ENCODE peak calls at places on chromosome 17, in four cellular contexts. O is lower lobe of right lung, G is fibroblast of lung, S is pancreas. Y is an unnamed sample.

GRCh38 chr17:32142857-32143524 is 689 bp downstream of the RHOT1 start:
- DNase-seq in G (peak; percentile 75), O (peak; percentile 90), S (peak; percentile 84), Y (peak; percentile 94)

GRCh38 chr17:30555942-30556341 is 78.7 kb downstream of the GOSR1 start:
- DNase-seq in O (peak; percentile 28), S (no peak), G (no peak), Y (no peak)

GRCh38 chr17:45745843-45746494 is 38.2 kb upstream of the CRHR1 start:
- DNase-seq in O (no peak), G (no peak), S (no peak), Y (no peak)

GRCh38 chr17:45311762-45312476 is 4.9 kb downstream of the MAP3K14 start:
- DNase-seq in S (peak; percentile 85), O (peak; percentile 81), G (no peak), Y (peak; percentile 82)

GRCh38 chr17:7705269-7706255 is 560 bp downstream of the EFNB3 start:
- DNase-seq in G (no peak), O (no peak), S (no peak), Y (no peak)

GRCh38 chr17:50184611-50185398 is 16.6 kb downstream of the COL1A1 start:
- DNase-seq in G (peak; percentile 65), O (peak; percentile 78), S (no peak), Y (peak; percentile 76)

GRCh38 chr17:13865650-13866049 is 203.7 kb upstream of the COX10 start:
- DNase-seq in O (no peak), S (no peak), G (no peak), Y (no peak)

GRCh38 chr17:61317779-61318178 is 81.9 kb upstream of the TBX2 start:
- DNase-seq in S (no peak), O (no peak), G (no peak), Y (no peak)

GRCh38 chr17:45276031-45276430 is 14.1 kb upstream of the SPATA32 start:
- DNase-seq in G (peak; percentile 90), S (no peak), O (no peak), Y (no peak)

GRCh38 chr17:40532520-40533253 is 31.3 kb upstream of the TNS4 start:
- DNase-seq in G (peak; percentile 45), S (no peak), O (no peak), Y (no peak)

GRCh38 chr17:19249681-19250080 is 12.5 kb downstream of the EPN2 start:
- DNase-seq in G (peak; percentile 25), O (no peak), S (no peak), Y (no peak)

GRCh38 chr17:29131814-29132682 is 48.1 kb downstream of the MYO18A start:
- DNase-seq in G (peak; percentile 91), O (no peak), S (no peak), Y (no peak)

GRCh38 chr17:67980456-67980855 is 15.8 kb downstream of the C17orf58 start:
- DNase-seq in S (no peak), O (no peak), G (no peak), Y (no peak)

GRCh38 chr17:36203335-36203734 is 6.8 kb upstream of the CCL3L1 start:
- DNase-seq in S (no peak), G (no peak), O (no peak), Y (no peak)

GRCh38 chr17:83107656-83108048 is 28.2 kb downstream of the METRNL start:
- DNase-seq in O (no peak), S (no peak), G (no peak), Y (no peak)

GRCh38 chr17:49822829-49823228 is 25.0 kb downstream of the TAC4 start:
- DNase-seq in G (peak; percentile 84), O (no peak), S (no peak), Y (no peak)

GRCh38 chr17:43530303-43531081 is 15.6 kb downstream of the ETV4 start:
- DNase-seq in G (peak; percentile 93), O (peak; percentile 70), S (peak; percentile 83), Y (peak; percentile 75)

GRCh38 chr17:4678448-4679026 is 25.4 kb downstream of the PELP1 start:
- DNase-seq in S (no peak), O (no peak), G (peak; percentile 66), Y (no peak)

GRCh38 chr17:17305282-17305801 is 2.2 kb downstream of the NT5M start:
- DNase-seq in O (no peak), S (no peak), G (no peak), Y (no peak)

GRCh38 chr17:28865946-28866752 is 11.3 kb downstream of the ERAL1 start:
- DNase-seq in G (no peak), O (no peak), S (no peak), Y (no peak)

GRCh38 chr17:44269118-44269794 is 1.3 kb upstream of the SLC4A1 start:
- DNase-seq in S (no peak), G (no peak), O (no peak), Y (no peak)

GRCh38 chr17:29138184-29138955 is 41.8 kb downstream of the MYO18A start:
- DNase-seq in O (no peak), S (no peak), G (no peak), Y (no peak)

GRCh38 chr17:60562421-60562820 is 36.4 kb upstream of the APPBP2 start:
- DNase-seq in O (no peak), G (no peak), S (no peak), Y (no peak)

GRCh38 chr17:50959341-50959740 is 93.2 kb upstream of the TOB1 start:
- DNase-seq in S (no peak), O (no peak), G (no peak), Y (no peak)

GRCh38 chr17:52207786-52208185 is 49.3 kb upstream of the CA10 start:
- DNase-seq in G (no peak), S (no peak), O (no peak), Y (no peak)

GRCh38 chr17:60510723-60511122 is 15.3 kb downstream of the APPBP2 start:
- DNase-seq in G (no peak), S (no peak), O (no peak), Y (no peak)

GRCh38 chr17:62704381-62704971 is 77.0 kb downstream of the MRC2 start:
- DNase-seq in O (no peak), G (peak; percentile 52), S (peak; percentile 18), Y (peak; percentile 76)

GRCh38 chr17:29617481-29618271 is 5.0 kb downstream of the CORO6 start:
- DNase-seq in S (peak; percentile 70), G (peak; percentile 59), O (peak; percentile 92), Y (peak; percentile 94)

GRCh38 chr17:63961355-63962207 is 11.1 kb downstream of the SCN4A start:
- DNase-seq in S (peak; percentile 44), G (peak; percentile 85), O (peak; percentile 73), Y (peak; percentile 80)

GRCh38 chr17:4739122-4740024 is at the start of the genes CXCL16 and ZMYND15:
- DNase-seq in G (peak; percentile 18), S (peak; percentile 44), O (peak; percentile 81), Y (peak; percentile 88)

GRCh38 chr17:6969323-6969726 is 26.5 kb upstream of the ALOX12 start:
- DNase-seq in G (no peak), S (no peak), O (no peak), Y (no peak)

GRCh38 chr17:969767-970387 is 9.7 kb downstream of the NXN start:
- DNase-seq in S (no peak), G (no peak), O (no peak), Y (no peak)
- H3K27ac ChIP-seq in S (no peak overlapping the region), G (peak overlapping the region; percentile 9), O (peak overlapping the region; percentile 54), Y (peak overlapping the region; percentile 42)

GRCh38 chr17:48011405-48012150 is 26.0 kb downstream of the COPZ2 start:
- DNase-seq in O (no peak), S (no peak), G (peak; percentile 33), Y (no peak)
- H3K4me1 ChIP-seq in O (peaks cover 18% of the 10 kb centered on the region), S (no peaks in the 10 kb centered on the region), G (no peaks in the 10 kb centered on the region), Y (peaks cover 13% of the 10 kb centered on the region)

DNA sequence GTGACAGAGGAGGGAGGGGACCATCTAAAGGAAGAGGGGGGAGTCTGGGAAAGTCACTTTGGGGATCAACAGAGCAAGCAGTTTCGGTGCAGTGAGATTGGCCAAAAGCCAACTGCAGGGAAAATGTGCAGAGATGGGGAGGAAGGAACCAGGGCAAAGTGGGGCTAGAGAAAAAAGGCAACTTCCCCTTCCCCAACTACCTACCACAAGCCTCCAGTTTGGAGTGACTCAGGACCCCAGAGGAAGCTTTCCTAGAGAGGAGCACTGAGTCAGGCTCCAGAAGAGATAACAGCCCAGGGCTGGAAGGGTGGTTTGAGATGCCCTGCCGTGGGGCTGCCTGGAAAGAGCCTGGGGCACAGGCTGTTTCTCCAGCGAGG is 6.9 kb upstream of the CD300LD start:
- DNase-seq in S (no peak), O (no peak), G (no peak), Y (no peak)
- H3K27me3 ChIP-seq in S (no peaks in the 10 kb centered on the region), O (peaks cover 4% of the 10 kb centered on the region), G (no peaks in the 10 kb centered on the region), Y (no peaks in the 10 kb centered on the region)

DNA sequence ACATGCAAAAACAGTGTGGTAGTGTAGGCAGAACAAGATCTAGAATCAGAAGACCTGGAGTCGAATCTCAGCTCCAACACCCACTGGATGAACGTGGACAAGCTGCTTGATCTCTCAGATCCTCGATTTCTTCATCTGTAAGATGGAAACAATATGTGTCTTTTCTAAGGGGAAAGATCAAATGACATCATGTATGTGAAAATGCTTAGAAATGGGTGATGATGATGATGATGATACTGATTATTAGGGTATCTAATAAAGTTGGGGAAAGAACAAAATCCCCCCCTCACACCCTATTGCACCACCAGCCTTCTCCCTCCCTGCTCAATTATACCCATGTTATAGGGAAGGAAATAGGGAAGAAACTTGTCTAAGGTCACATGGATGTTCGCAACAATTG is 10.9 kb downstream of the DYNLL2 start:
- DNase-seq in S (no peak), G (no peak), O (no peak), Y (no peak)
- H3K27ac ChIP-seq in S (no peak overlapping the region), G (no peak overlapping the region), O (no peak overlapping the region), Y (no peak overlapping the region)

GRCh38 chr17:73103661-73104335 is 11.3 kb upstream of the SLC39A11 start:
- DNase-seq in S (no peak), G (peak; percentile 22), O (no peak), Y (no peak)

GRCh38 chr17:73105448-73105847 is 13.0 kb upstream of the SLC39A11 start:
- DNase-seq in G (no peak), O (no peak), S (no peak), Y (no peak)

GRCh38 chr17:73101031-73101430 is 8.5 kb upstream of the SLC39A11 start:
- DNase-seq in G (no peak), S (no peak), O (no peak), Y (no peak)

GRCh38 chr17:73100363-73100762 is 7.9 kb upstream of the SLC39A11 start:
- DNase-seq in G (no peak), O (no peak), S (no peak), Y (no peak)

GRCh38 chr17:73104450-73104849 is 12.0 kb upstream of the SLC39A11 start:
- DNase-seq in G (no peak), O (no peak), S (no peak), Y (no peak)
- H3K4me1 ChIP-seq in G (no peaks in the 10 kb centered on the region), O (no peaks in the 10 kb centered on the region), S (no peaks in the 10 kb centered on the region), Y (no peaks in the 10 kb centered on the region)

GRCh38 chr17:71434716-71435115 is 686.1 kb upstream of the SOX9 start:
- DNase-seq in O (no peak), S (peak; percentile 4), G (no peak), Y (no peak)
- H3K27me3 ChIP-seq in O (no peaks in the 10 kb centered on the region), S (no peaks in the 10 kb centered on the region), G (no peaks in the 10 kb centered on the region), Y (no peaks in the 10 kb centered on the region)

DNA sequence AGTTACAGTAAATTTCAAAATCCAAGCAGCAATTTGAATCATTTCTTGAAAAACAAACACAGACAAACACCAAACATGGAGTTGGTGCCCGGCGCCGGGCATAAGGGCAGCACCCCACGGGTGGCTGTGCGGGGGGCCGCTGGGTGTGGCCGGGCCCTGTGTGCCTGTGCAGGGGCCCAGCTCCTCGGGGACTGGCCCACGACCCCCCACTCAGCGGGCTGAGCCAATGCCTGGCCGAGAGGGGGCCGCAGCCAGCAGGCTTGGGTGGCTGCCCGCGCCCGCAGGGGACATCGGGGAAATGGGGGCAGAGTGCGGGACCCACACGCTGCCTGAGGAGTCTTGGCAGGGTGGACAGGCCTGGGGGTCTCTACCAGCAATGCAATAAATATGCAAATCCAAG is 12.8 kb upstream of the DUS1L start:
- DNase-seq in O (no peak), S (no peak), G (no peak), Y (no peak)
- H3K27ac ChIP-seq in O (no peak overlapping the region), S (no peak overlapping the region), G (no peak overlapping the region), Y (no peak overlapping the region)

GRCh38 chr17:78896091-78896833 is 6.7 kb downstream of the CEP295NL start:
- DNase-seq in S (no peak), O (no peak), G (no peak), Y (no peak)
- H3K4me1 ChIP-seq in S (peaks cover 3% of the 10 kb centered on the region), O (peaks cover 73% of the 10 kb centered on the region), G (peaks cover 21% of the 10 kb centered on the region), Y (peaks cover 58% of the 10 kb centered on the region)